ENCODE peak calls at places on chromosome 9, in five cellular contexts. K is BE2C, L is mucosa of descending colon, R is DND-41, I is suprapubic skin. F is an unnamed sample. For H3K4me1, the result is how much of the 10 kb centered on the place peaks cover.

GRCh38 chr9:37197158-37198033 is 77.0 kb downstream of the ZCCHC7 start:
- DNase-seq in L (no peak), K (peak), I (no peak), R (peak), F (no peak)

GRCh38 chr9:6788175-6789016 is 30.6 kb downstream of the KDM4C start:
- DNase-seq in K (no peak), I (no peak), R (no peak), L (no peak), F (no peak)

GRCh38 chr9:114450833-114451706 is 54.2 kb downstream of the WHRN start:
- DNase-seq in L (no peak), R (no peak), I (no peak), K (no peak), F (no peak)

GRCh38 chr9:21317956-21318923 is 13.1 kb upstream of the IFNA5 start:
- DNase-seq in L (no peak), I (no peak), K (peak), R (peak), F (no peak)

GRCh38 chr9:69971643-69972449 is 71.8 kb upstream of the MAMDC2 start:
- DNase-seq in K (peak), R (peak), L (peak), I (peak), F (peak)

GRCh38 chr9:35856882-35857281 is 13.3 kb downstream of the OR13J1 start:
- DNase-seq in R (no peak), K (no peak), L (no peak), I (no peak), F (no peak)

GRCh38 chr9:107161338-107161737 is 121.7 kb upstream of the RAD23B start:
- DNase-seq in I (no peak), L (no peak), R (no peak), K (no peak), F (no peak)

GRCh38 chr9:34547960-34548603 is 25.3 kb upstream of the ENHO start:
- DNase-seq in I (peak), R (no peak), L (no peak), K (peak), F (no peak)

GRCh38 chr9:97307091-97307490 is 368 bp upstream of the CCDC180 start:
- DNase-seq in L (peak), K (peak), R (no peak), I (no peak), F (no peak)

GRCh38 chr9:18382243-18382642 is 91.7 kb upstream of the ADAMTSL1 start:
- DNase-seq in R (no peak), K (no peak), L (no peak), I (no peak), F (no peak)

GRCh38 chr9:16721972-16722371 is 148.5 kb downstream of the BNC2 start:
- DNase-seq in K (no peak), L (no peak), I (peak), R (no peak), F (no peak)

GRCh38 chr9:37582548-37583157 is 6.5 kb upstream of the FBXO10 start:
- DNase-seq in R (no peak), L (no peak), I (no peak), K (no peak), F (no peak)

GRCh38 chr9:82491604-82492003 is 503.0 kb downstream of the SPATA31D1 start:
- DNase-seq in R (no peak), I (no peak), K (no peak), L (no peak), F (no peak)

GRCh38 chr9:86944974-86945867 is 2.1 kb downstream of the GAS1 start:
- DNase-seq in R (no peak), K (no peak), I (no peak), L (no peak), F (no peak)

GRCh38 chr9:22169243-22169642 is 160.1 kb upstream of the CDKN2B start:
- DNase-seq in K (no peak), R (no peak), I (no peak), L (no peak), F (no peak)

GRCh38 chr9:30711591-30711990 is 1672.9 kb upstream of the ACO1 start:
- DNase-seq in K (no peak), L (no peak), R (no peak), I (no peak), F (no peak)

GRCh38 chr9:6106576-6107339 is 91.3 kb upstream of the RANBP6 start:
- DNase-seq in K (no peak), L (no peak), R (peak), I (no peak), F (no peak)

GRCh38 chr9:35942286-35942685 is 15.7 kb downstream of the OR2S2 start:
- DNase-seq in K (no peak), I (no peak), R (no peak), L (no peak), F (no peak)

GRCh38 chr9:34989946-34990635 is 546 bp downstream of the DNAJB5 start:
- DNase-seq in K (peak), L (peak), I (peak), R (peak), F (peak)

GRCh38 chr9:114031037-114031436 is 47.1 kb downstream of the AMBP start:
- DNase-seq in K (no peak), I (no peak), R (no peak), L (no peak), F (no peak)

GRCh38 chr9:546797-547223 is 294.7 kb upstream of the DMRT1 start:
- DNase-seq in I (no peak), R (no peak), L (no peak), K (no peak), F (no peak)

GRCh38 chr9:3741729-3742128 is 215.9 kb upstream of the RFX3 start:
- DNase-seq in R (no peak), L (no peak), K (no peak), I (no peak), F (no peak)

GRCh38 chr9:4306066-4306787 is 6.4 kb upstream of the GLIS3 start:
- DNase-seq in L (no peak), R (no peak), K (no peak), I (no peak), F (no peak)

GRCh38 chr9:77099388-77099787 is 77.9 kb upstream of the VPS13A start:
- DNase-seq in K (no peak), I (no peak), R (no peak), L (no peak), F (no peak)

GRCh38 chr9:90880669-90881068 is 79.0 kb downstream of the SYK start:
- DNase-seq in K (no peak), R (no peak), I (no peak), L (no peak), F (no peak)

GRCh38 chr9:81083062-81083461 is 606.3 kb downstream of the TLE1 start:
- DNase-seq in L (no peak), R (no peak), K (no peak), I (no peak), F (no peak)

GRCh38 chr9:127450831-127451680 is at the start of the genes LRSAM1 and RPL12:
- DNase-seq in I (peak), R (peak), L (peak), K (peak), F (peak)

GRCh38 chr9:131609116-131609830 is 64.0 kb downstream of the PRRT1B start:
- DNase-seq in K (no peak), R (no peak), L (no peak), I (peak), F (no peak)

GRCh38 chr9:137550958-137551655 is 572 bp upstream of the MRPL41 start:
- DNase-seq in R (no peak), K (no peak), I (peak), L (peak), F (no peak)

GRCh38 chr9:87075537-87075936 is 128.2 kb upstream of the GAS1 start:
- DNase-seq in R (no peak), I (no peak), K (no peak), L (no peak), F (no peak)

GRCh38 chr9:69279084-69279729 is 45.8 kb upstream of the ENTREP1 start:
- DNase-seq in L (no peak), I (no peak), K (no peak), R (no peak), F (no peak)

GRCh38 chr9:118023649-118024048 is 319.4 kb downstream of the TLR4 start:
- DNase-seq in I (no peak), R (no peak), K (no peak), L (no peak), F (no peak)

GRCh38 chr9:15357050-15357653 is 50.1 kb upstream of the TTC39B start:
- DNase-seq in I (no peak), L (no peak), R (peak), K (no peak), F (no peak)

GRCh38 chr9:106482733-106483132 is 380.2 kb upstream of the ZNF462 start:
- DNase-seq in L (no peak), R (no peak), I (no peak), K (no peak), F (no peak)

GRCh38 chr9:134887686-134888602 is 7.3 kb downstream of the FCN2 start:
- DNase-seq in R (no peak), K (no peak), I (no peak), L (no peak), F (no peak)
- H3K4me1 ChIP-seq in R (under half), K (under half), I (under half), L (under half), F (under half)

GRCh38 chr9:104903609-104904008 is 24.3 kb downstream of the ABCA1 start:
- DNase-seq in R (no peak), K (peak), L (no peak), I (no peak), F (no peak)
- H3K4me1 ChIP-seq in R (under half), K (under half), L (under half), I (half or more), F (under half)

GRCh38 chr9:72356019-72356653 is 8.9 kb downstream of the ZFAND5 start:
- DNase-seq in K (peak), R (no peak), I (no peak), L (no peak), F (no peak)

GRCh38 chr9:72353455-72354116 is 11.4 kb downstream of the ZFAND5 start:
- DNase-seq in L (no peak), I (no peak), R (no peak), K (no peak), F (no peak)

GRCh38 chr9:72352911-72353388 is 12.1 kb downstream of the ZFAND5 start:
- DNase-seq in R (no peak), K (no peak), I (no peak), L (no peak), F (no peak)

GRCh38 chr9:72355153-72355552 is 9.9 kb downstream of the ZFAND5 start:
- DNase-seq in I (no peak), L (no peak), R (no peak), K (no peak), F (no peak)

DNA sequence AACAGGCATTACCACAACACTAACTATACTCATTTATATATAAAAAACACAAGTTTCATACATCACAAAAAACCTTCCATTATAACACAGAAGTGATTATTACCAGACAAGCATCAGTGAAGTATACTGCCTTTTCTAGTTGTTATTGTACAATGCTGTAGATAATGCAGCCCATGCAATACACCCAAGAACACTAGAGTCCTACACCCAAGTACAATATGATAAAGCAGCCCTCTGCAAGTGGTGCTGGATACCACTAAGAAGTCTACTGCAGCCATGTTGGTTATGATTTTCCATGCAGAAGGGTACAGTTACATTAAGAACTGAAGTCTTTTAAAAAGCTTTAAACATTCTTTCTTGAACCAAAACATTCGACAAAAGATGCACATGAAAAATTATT is 10.3 kb downstream of the ZFAND5 start:
- DNase-seq in I (no peak), K (no peak), R (no peak), L (no peak), F (no peak)
- H3K4me1 ChIP-seq in I (under half), K (under half), R (under half), L (under half), F (under half)

DNA sequence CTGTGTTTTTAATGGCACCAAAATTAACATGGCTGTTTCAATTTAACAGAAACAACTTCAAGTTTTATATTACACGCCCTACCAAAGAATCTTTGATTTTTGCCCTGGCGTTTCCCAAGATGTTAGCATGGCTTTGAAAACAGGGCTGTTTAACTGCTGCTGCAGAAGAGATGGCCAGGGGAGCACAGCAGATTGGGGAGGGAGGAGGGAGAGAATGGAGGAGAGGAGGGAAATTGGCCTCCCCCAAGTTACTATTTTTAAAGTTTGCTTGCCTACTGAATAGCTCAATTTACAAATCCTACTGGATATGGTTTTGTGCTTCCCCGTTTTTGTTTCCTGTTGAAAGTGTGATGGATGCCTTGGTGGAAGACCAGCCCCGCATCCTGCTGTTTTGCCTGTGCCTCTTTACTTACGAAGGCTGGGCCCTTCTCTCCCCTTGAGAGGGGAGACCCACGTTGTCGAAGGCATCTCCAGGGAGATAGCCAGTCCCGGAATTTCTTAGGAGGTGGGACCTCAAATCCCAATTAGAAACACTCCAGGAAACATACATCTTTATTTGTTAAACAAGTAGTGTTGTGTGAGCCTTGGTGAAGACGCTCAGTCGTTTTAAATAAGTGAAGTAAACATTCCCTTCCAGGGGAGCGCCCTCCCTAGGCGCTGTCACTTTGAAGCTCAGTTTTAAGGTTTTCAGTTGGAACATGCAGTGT is 98.6 kb downstream of the AOPEP start:
- DNase-seq in L (no peak), I (no peak), K (no peak), R (no peak), F (no peak)
- H3K4me1 ChIP-seq in L (under half), I (under half), K (under half), R (under half), F (under half)

DNA sequence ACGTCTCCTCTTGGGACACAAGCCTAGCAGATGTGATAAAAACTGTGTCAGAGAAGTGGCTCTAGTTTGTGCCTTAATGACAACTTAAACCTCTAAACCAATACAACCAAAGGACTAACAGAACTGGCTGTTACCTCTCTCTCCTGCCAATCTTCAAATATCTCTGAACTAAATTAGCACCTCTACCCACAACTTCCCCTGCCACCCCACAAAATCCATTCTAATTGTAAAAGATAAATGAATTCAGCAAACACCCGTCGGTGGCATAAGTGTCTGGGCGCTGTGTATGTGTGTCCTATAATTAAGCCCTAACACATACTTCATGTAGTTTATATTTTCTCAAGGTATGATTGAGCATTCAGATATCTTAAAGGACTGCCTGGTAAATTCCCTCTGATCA is 154.0 kb downstream of the DENND1A start:
- DNase-seq in R (no peak), L (no peak), K (no peak), I (no peak), F (no peak)
- H3K4me1 ChIP-seq in R (under half), L (under half), K (under half), I (under half), F (under half)

GRCh38 chr9:92990461-92990860 is 43.1 kb downstream of the FGD3 start:
- DNase-seq in K (no peak), I (no peak), L (no peak), R (no peak), F (no peak)
- H3K4me1 ChIP-seq in K (under half), I (under half), L (under half), R (under half), F (half or more)

GRCh38 chr9:92665836-92666235 is 4.1 kb downstream of the IPPK start:
- DNase-seq in R (no peak), K (no peak), L (no peak), I (no peak), F (no peak)

GRCh38 chr9:92664394-92665152 is 5.4 kb downstream of the IPPK start:
- DNase-seq in L (no peak), R (no peak), I (peak), K (no peak), F (peak)

GRCh38 chr9:92661761-92662160 is 8.2 kb downstream of the IPPK start:
- DNase-seq in L (peak), I (peak), R (no peak), K (no peak), F (no peak)

GRCh38 chr9:92663126-92663525 is 6.8 kb downstream of the IPPK start:
- DNase-seq in R (no peak), L (no peak), K (no peak), I (peak), F (no peak)

GRCh38 chr9:92663951-92664350 is 6.0 kb downstream of the IPPK start:
- DNase-seq in K (no peak), R (no peak), L (no peak), I (peak), F (no peak)
- H3K4me1 ChIP-seq in K (under half), R (under half), L (under half), I (half or more), F (under half)

F was measured in CD8-positive, alpha-beta memory T cell.